ENCODE peak calls at places on chromosomes 5 and 9, in five cellular contexts. H is IMR-90; Q is right atrium auricular region; T is activated B cell treated with CpG ODN at 0.5 μM for 24 hours; V is stimulated activated CD8-positive, alpha-beta memory T cell treated with anti-CD3 and anti-CD28 coated beads, Interleukin-15, amount 100 ng/mL, for 4 hours. F is an unnamed sample.

GRCh38 chr5:145874765-145875164 is 2.0 kb upstream of the GRXCR2 start:
- DNase-seq in V (no peak), T (no peak), Q (no peak), H (no peak), F (no peak)

GRCh38 chr9:25742241-25742640 is 64.0 kb upstream of the TUSC1 start:
- DNase-seq in V (no peak), Q (no peak), H (no peak), T (no peak), F (no peak)

GRCh38 chr9:83355024-83355444 is 183.2 kb downstream of the FRMD3 start:
- DNase-seq in T (no peak), V (no peak), H (peak; percentile 6), Q (no peak), F (no peak)

GRCh38 chr5:139649082-139649991 is 1.2 kb downstream of the CXXC5 start:
- DNase-seq in Q (no peak), H (no peak), T (peak; percentile 61), V (no peak), F (peak; percentile 84)

GRCh38 chr5:120314201-120314600 is 149.9 kb upstream of the PRR16 start:
- DNase-seq in Q (no peak), V (no peak), T (no peak), H (peak; percentile 44), F (no peak)

GRCh38 chr5:7805379-7805778 is 45.6 kb downstream of the CFAP90 start:
- DNase-seq in H (peak; percentile 2), T (no peak), V (no peak), Q (no peak), F (no peak)

GRCh38 chr9:86322973-86323644 is 31.1 kb downstream of the TUT7 start:
- DNase-seq in Q (no peak), T (no peak), H (peak; percentile 83), V (no peak), F (no peak)

GRCh38 chr5:27434335-27434734 is 395.9 kb upstream of the CDH9 start:
- DNase-seq in H (no peak), V (no peak), Q (no peak), T (no peak), F (no peak)

GRCh38 chr9:111475195-111475594 is 9.0 kb downstream of the ECPAS start:
- DNase-seq in V (no peak), T (no peak), Q (no peak), H (no peak), F (no peak)

GRCh38 chr5:132064140-132064539 is 3.7 kb downstream of the IL3 start:
- DNase-seq in Q (no peak), H (no peak), T (no peak), V (no peak), F (peak; percentile 37)

GRCh38 chr5:172451771-172452197 is 2.5 kb downstream of the SH3PXD2B start:
- DNase-seq in H (peak; percentile 90), T (no peak), V (no peak), Q (no peak), F (no peak)

GRCh38 chr5:80597500-80597899 is 27.4 kb upstream of the ANKRD34B start:
- DNase-seq in V (no peak), T (no peak), H (no peak), Q (no peak), F (no peak)

GRCh38 chr9:125534934-125535701 is 171.9 kb downstream of the MAPKAP1 start:
- DNase-seq in V (no peak), Q (no peak), T (no peak), H (no peak), F (no peak)

GRCh38 chr9:79104216-79104615 is 467.5 kb upstream of the TLE4 start:
- DNase-seq in Q (no peak), T (no peak), H (no peak), V (no peak), F (no peak)

GRCh38 chr5:5658226-5658625 is 235.7 kb downstream of the ICE1 start:
- DNase-seq in Q (peak; percentile 78), T (no peak), V (no peak), H (no peak), F (peak; percentile 45)

GRCh38 chr9:120856700-120857099 is 14.0 kb upstream of the PSMD5 start:
- DNase-seq in H (no peak), V (no peak), Q (no peak), T (no peak), F (peak; percentile 34)

GRCh38 chr9:36686471-36686870 is 113.8 kb downstream of the MELK start:
- DNase-seq in Q (no peak), V (no peak), T (no peak), H (no peak), F (no peak)

GRCh38 chr5:40738502-40738901 is 17.3 kb downstream of the TTC33 start:
- DNase-seq in V (no peak), Q (no peak), T (no peak), H (no peak), F (no peak)

GRCh38 chr9:17627641-17628040 is 48.8 kb downstream of the SH3GL2 start:
- DNase-seq in T (no peak), V (no peak), H (peak; percentile 67), Q (no peak), F (no peak)

F was measured in left lung.